ENCODE peak calls at places on chromosomes 1 and 21, in eight cellular contexts. N, F, Z, L, T, A, J and Q are unnamed samples.

GRCh38 chr1:234605983-234606730 is 3.8 kb downstream of the IRF2BP2 start:
- DNase-seq in J (no peak), Z (no peak), L (peak), T (no peak), A (no peak), F (no peak), N (no peak), Q (no peak)

GRCh38 chr1:206766251-206766856 is 4.2 kb upstream of the IL19 start:
- DNase-seq in F (peak), N (no peak), T (no peak), A (no peak), J (no peak), L (peak), Z (no peak), Q (peak)

GRCh38 chr1:18632711-18633427 is 2.2 kb downstream of the PAX7 start:
- DNase-seq in A (peak), F (no peak), J (peak), L (no peak), T (no peak), N (peak), Z (peak), Q (no peak)

GRCh38 chr1:217747156-217747769 is 116.1 kb downstream of the SPATA17 start:
- DNase-seq in F (peak), A (no peak), J (peak), T (no peak), Z (no peak), L (peak), N (no peak), Q (peak)

GRCh38 chr1:160807242-160807641 is 11.3 kb downstream of the LY9 start:
- DNase-seq in L (no peak), T (peak), F (no peak), N (no peak), A (no peak), J (no peak), Z (no peak), Q (no peak)

GRCh38 chr1:149849246-149849946 is 50.0 kb upstream of the BOLA1 start:
- DNase-seq in N (peak), F (no peak), T (no peak), J (peak), A (no peak), Z (no peak), L (no peak), Q (no peak)

GRCh38 chr21:36134820-36135390 is at the start of gene CBR3:
- DNase-seq in A (peak), J (peak), F (peak), N (no peak), Z (no peak), T (no peak), L (peak), Q (peak)

GRCh38 chr1:28602536-28603439 is 10.7 kb downstream of the RAB42 start:
- DNase-seq in F (peak), T (no peak), J (peak), L (peak), A (peak), Z (no peak), N (peak), Q (peak)

GRCh38 chr1:62782197-62782886 is 1.6 kb upstream of the ATG4C start:
- DNase-seq in J (no peak), A (no peak), T (no peak), L (peak), F (no peak), Z (no peak), N (no peak), Q (peak)

GRCh38 chr1:221664253-221664652 is 77.6 kb downstream of the DUSP10 start:
- DNase-seq in L (no peak), A (no peak), F (no peak), T (no peak), N (no peak), Z (no peak), J (peak), Q (no peak)

GRCh38 chr1:161487483-161487827 is 17.8 kb upstream of the FCGR2A start:
- DNase-seq in J (no peak), N (no peak), Z (no peak), L (peak), A (no peak), F (no peak), T (no peak), Q (peak)

GRCh38 chr1:87242445-87243185 is 86.1 kb upstream of the LMO4 start:
- DNase-seq in Z (no peak), J (no peak), N (no peak), A (no peak), L (no peak), T (no peak), F (no peak), Q (peak)

GRCh38 chr1:19123837-19124236 is 86.2 kb downstream of the UBR4 start:
- DNase-seq in N (no peak), T (peak), Z (no peak), F (no peak), J (no peak), A (no peak), L (no peak), Q (no peak)

GRCh38 chr1:66156144-66156543 is 363.4 kb downstream of the PDE4B start:
- DNase-seq in A (no peak), F (no peak), Z (no peak), T (no peak), N (no peak), L (no peak), J (no peak), Q (no peak)

GRCh38 chr1:115330480-115331013 is 7.5 kb downstream of the NGF start:
- DNase-seq in T (no peak), J (no peak), N (no peak), A (no peak), F (no peak), Z (no peak), L (peak), Q (peak)

GRCh38 chr21:14567557-14568279 is 21.6 kb upstream of the SAMSN1 start:
- DNase-seq in N (no peak), Z (no peak), F (no peak), T (no peak), A (no peak), J (no peak), L (no peak), Q (no peak)

GRCh38 chr1:68378296-68379084 is 71.3 kb downstream of the RPE65 start:
- DNase-seq in T (no peak), N (no peak), Z (no peak), A (no peak), F (no peak), L (peak), J (no peak), Q (peak)

GRCh38 chr1:63797056-63797726 is 23.4 kb downstream of the ROR1 start:
- DNase-seq in F (no peak), A (no peak), N (no peak), T (no peak), Z (no peak), J (no peak), L (no peak), Q (peak)

GRCh38 chr21:42216726-42217572 is 2.0 kb upstream of the ABCG1 start:
- DNase-seq in T (no peak), A (no peak), Z (no peak), J (no peak), L (no peak), F (no peak), N (no peak), Q (no peak)
- TF ChIP-seq CTCF in T (no peak), A (no peak), Z (no peak), J (no peak), L (no peak), F (no peak), N (no peak), Q (no peak)

GRCh38 chr1:6783956-6784559 is 1.2 kb upstream of the CAMTA1 start:
- DNase-seq in N (no peak), J (peak), Z (no peak), F (no peak), L (no peak), T (no peak), A (no peak), Q (no peak)

GRCh38 chr1:6784560-6785317 is 515 bp upstream of the CAMTA1 start:
- DNase-seq in A (peak), Z (peak), L (peak), F (peak), N (peak), J (peak), T (peak), Q (peak)

GRCh38 chr1:6785318-6785712 is at the start of gene CAMTA1:
- DNase-seq in T (no peak), N (no peak), L (no peak), A (no peak), J (no peak), F (no peak), Z (no peak), Q (no peak)

GRCh38 chr1:6782151-6782550 is 3.1 kb upstream of the CAMTA1 start:
- DNase-seq in J (no peak), F (no peak), A (no peak), N (no peak), Z (no peak), L (no peak), T (no peak), Q (no peak)

DNA sequence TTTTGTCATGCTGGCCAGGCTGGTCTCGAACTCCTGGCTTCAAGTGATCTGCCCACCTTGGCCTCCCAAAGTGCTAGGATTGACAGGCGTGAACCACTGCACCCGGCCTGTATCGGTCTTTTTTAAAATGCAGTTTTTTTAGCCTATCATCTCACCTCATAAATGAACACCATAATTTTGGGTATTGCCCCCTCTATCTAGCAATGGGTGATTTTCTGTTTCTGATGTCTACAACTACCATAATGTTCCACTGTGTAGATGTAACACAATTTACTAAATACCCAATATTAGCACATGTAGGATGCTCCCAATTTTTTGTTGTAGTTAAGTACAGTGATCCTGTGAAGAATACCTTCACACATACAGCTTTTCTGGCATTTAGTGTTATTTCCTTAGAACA is 2.0 kb upstream of the CAMTA1 start:
- DNase-seq in N (no peak), T (no peak), A (no peak), J (no peak), F (no peak), Z (no peak), L (no peak), Q (no peak)
- TF ChIP-seq CTCF in N (no peak), T (peak), A (no peak), J (no peak), F (no peak), Z (no peak), L (peak), Q (no peak)

GRCh38 chr1:49435291-49435690 is 588.5 kb downstream of the AGBL4 start:
- DNase-seq in Z (no peak), A (no peak), J (no peak), N (no peak), F (no peak), T (no peak), L (no peak), Q (peak)
- TF ChIP-seq CTCF in Z (no peak), A (no peak), J (no peak), N (no peak), F (no peak), T (no peak), L (no peak), Q (no peak)

DNA sequence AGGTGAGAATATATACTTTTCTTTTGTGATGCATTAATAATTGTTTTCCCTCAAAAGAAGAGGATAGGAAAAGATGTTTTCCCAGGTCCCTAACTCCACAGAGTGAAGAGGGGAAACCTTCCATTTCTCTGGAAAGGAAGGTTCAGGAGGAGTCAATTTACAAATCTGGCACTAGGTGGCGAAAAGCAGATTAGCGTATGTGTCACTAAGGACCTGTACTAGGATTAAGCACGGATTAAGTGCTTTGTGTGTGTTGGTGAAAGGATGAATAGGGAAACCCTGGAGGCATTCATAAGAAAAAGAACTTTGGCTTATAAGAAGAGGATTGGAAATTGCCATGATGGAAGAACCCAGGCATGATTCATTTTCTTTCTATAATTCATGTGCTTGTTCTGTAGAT is 410.1 kb upstream of the PLXNA2 start:
- DNase-seq in T (no peak), L (no peak), N (peak), F (peak), J (peak), Z (peak), A (peak), Q (no peak)
- TF ChIP-seq CTCF in T (peak), L (peak), N (peak), F (peak), J (peak), Z (peak), A (peak), Q (peak)

DNA sequence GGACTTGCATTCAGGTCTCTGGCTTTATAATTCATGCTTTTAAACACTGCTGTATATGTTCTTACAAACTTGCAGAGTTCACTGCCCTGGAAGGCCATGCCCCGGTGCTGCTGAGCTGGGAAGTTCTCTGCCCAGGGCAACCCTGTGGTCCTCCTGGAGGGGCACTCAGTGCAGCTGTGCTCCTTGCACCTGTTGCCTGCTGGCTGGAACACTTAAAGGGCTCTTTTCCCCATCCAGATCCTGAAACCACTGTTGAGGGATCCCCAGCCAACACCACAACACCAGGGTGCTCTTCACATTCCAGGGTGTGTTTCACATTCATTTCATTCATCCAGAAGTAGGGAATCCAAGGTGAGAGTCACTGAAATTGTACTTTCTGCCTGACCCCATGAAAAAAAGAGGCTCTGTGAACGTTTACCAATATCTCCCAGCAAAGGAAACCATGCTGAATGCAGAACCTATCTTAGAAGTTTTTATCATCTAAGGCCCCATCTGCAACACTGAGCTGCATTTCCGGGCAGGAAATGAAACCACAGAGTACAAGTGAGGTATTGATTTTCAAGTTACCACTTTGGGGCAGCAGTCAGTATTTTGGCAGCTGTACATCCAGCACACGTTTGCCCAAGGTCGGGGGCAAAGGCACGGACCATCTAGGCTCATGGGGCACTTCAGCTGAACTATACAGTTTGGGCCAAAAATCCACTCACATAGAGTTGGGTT is 16.4 kb upstream of the KIAA0040 start:
- DNase-seq in F (no peak), A (no peak), N (no peak), L (no peak), Z (no peak), J (no peak), T (no peak), Q (no peak)
- TF ChIP-seq CTCF in F (no peak), A (no peak), N (no peak), L (no peak), Z (no peak), J (no peak), T (no peak), Q (no peak)

DNA sequence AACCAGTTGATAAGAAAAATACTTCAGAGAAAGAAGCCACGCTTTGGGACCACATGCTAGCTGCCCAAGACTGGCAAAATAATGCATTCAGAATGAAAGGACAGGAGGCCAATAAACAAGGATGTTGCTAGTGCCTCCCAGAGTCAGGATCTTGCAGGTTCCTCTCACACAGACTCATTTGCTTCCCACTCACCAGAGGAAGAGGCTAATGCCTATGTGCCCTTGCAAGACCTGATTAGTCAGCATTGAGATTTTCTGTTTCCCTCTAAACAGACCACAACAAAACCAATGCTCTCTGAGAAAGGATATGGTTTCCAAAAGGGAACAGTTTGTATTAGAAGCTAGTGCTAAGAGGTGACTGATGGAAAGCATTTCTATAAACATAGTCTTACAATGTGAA is 85.7 kb downstream of the NRDC start:
- DNase-seq in A (no peak), J (no peak), F (no peak), N (no peak), L (peak), T (no peak), Z (no peak), Q (peak)
- TF ChIP-seq CTCF in A (no peak), J (no peak), F (no peak), N (no peak), L (no peak), T (no peak), Z (no peak), Q (no peak)

GRCh38 chr1:232452137-232452536 is 177.8 kb downstream of the SIPA1L2 start:
- DNase-seq in F (no peak), L (no peak), A (no peak), T (no peak), J (no peak), N (no peak), Z (no peak), Q (no peak)
- TF ChIP-seq CTCF in F (no peak), L (no peak), A (no peak), T (no peak), J (no peak), N (no peak), Z (no peak), Q (no peak)

GRCh38 chr1:25876693-25877077 is 1.2 kb upstream of the PAQR7 start:
- DNase-seq in Z (no peak), T (no peak), A (no peak), J (no peak), F (no peak), N (no peak), L (no peak), Q (no peak)

GRCh38 chr1:25874635-25875153 is 814 bp downstream of the PAQR7 start:
- DNase-seq in J (no peak), F (peak), Z (no peak), T (no peak), A (no peak), L (no peak), N (no peak), Q (no peak)

GRCh38 chr1:25874209-25874608 is 1.3 kb downstream of the PAQR7 start:
- DNase-seq in F (no peak), L (no peak), N (no peak), T (no peak), A (no peak), Z (no peak), J (no peak), Q (no peak)

GRCh38 chr1:25875856-25876692 is 566 bp upstream of the PAQR7 start:
- DNase-seq in F (no peak), Z (peak), A (peak), T (no peak), J (peak), L (no peak), N (no peak), Q (no peak)

DNA sequence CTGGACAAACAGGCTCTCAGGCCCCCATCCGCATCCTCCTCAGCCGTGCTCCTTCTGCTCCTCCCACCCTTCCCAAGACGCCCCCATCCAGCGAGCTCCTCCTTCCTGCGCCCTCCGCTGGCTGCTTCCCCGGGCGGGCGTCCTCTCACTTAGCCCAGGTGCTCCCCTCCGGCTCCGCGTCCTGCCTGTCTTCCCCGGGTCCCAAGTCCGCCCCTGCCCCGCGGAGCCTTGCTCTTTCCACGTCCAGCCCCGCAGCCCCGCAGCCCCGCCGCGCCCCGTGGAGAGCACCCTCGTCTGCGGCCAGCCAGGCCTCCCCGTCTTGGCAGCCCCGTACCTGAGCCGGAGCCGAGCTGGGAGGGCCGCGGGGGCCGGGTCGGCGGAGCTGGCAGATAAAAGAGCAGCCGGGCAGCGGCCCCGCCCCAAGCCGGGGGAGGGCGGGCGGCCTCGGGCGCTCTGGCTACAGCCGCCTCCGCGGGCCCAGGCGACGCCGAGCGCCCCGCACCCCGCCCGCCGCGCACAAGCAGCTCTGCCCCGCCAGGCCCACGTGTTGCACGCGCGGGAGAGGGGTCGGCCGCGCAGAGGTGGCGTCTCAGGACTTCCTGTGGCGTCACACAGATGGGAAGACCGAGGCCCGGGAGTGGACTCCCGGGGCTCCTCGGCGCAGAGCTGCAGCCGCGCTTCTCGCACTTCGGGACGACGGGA is at the start of gene PAQR7:
- DNase-seq in J (peak), N (peak), Z (peak), T (no peak), L (peak), F (peak), A (peak), Q (peak)
- TF ChIP-seq CTCF in J (no peak), N (no peak), Z (peak), T (peak), L (peak), F (no peak), A (no peak), Q (no peak)